ENCODE peak calls at places on chromosomes 13 and 19, in four cellular contexts. W is adrenal gland, E is GM12878, R is Peyer's patch. Q is an unnamed sample. For H3K4me1, the result is how much of the 10 kb centered on the place peaks cover.

GRCh38 chr19:46232029-46232428 is 2.5 kb downstream of the IGFL1 start:
- DNase-seq in W (no peak), E (no peak), R (no peak), Q (no peak)

GRCh38 chr19:39059302-39059701 is 24.9 kb upstream of the ACP7 start:
- DNase-seq in W (no peak), E (no peak), R (no peak), Q (no peak)

GRCh38 chr19:34155686-34156085 is 16.6 kb upstream of the LSM14A start:
- DNase-seq in W (no peak), E (no peak), R (no peak), Q (no peak)

GRCh38 chr19:1503089-1503924 is 9.5 kb downstream of the ADAMTSL5 start:
- DNase-seq in W (no peak), E (no peak), R (peak), Q (peak)

GRCh38 chr19:29665826-29666633 is 769 bp downstream of the PLEKHF1 start:
- DNase-seq in W (peak), E (no peak), R (no peak), Q (peak)

GRCh38 chr13:31096624-31097302 is 64.9 kb downstream of the HSPH1 start:
- DNase-seq in W (no peak), E (no peak), R (no peak), Q (no peak)

GRCh38 chr19:44765949-44766335 is 11.7 kb upstream of the CBLC start:
- DNase-seq in W (no peak), E (no peak), R (no peak), Q (no peak)

GRCh38 chr19:47544075-47544474 is 28.9 kb downstream of the ZNF541 start:
- DNase-seq in W (no peak), E (no peak), R (no peak), Q (no peak)

GRCh38 chr13:95920485-95920884 is 132.7 kb downstream of the UGGT2 start:
- DNase-seq in W (no peak), E (no peak), R (no peak), Q (no peak)

GRCh38 chr19:7109678-7110289 is 40.3 kb downstream of the ZNF557 start:
- DNase-seq in W (no peak), E (no peak), R (no peak), Q (peak)

GRCh38 chr19:48997972-48998371 is 4.3 kb downstream of the RUVBL2 start:
- DNase-seq in W (no peak), E (no peak), R (peak), Q (no peak)

GRCh38 chr13:60019119-60019993 is 144.4 kb downstream of the DIAPH3 start:
- DNase-seq in W (no peak), E (peak), R (no peak), Q (no peak)

GRCh38 chr13:83125791-83126190 is 756.5 kb downstream of the SLITRK1 start:
- DNase-seq in W (no peak), E (no peak), R (no peak), Q (no peak)

GRCh38 chr19:12786149-12786870 is 5.0 kb upstream of the JUNB start:
- DNase-seq in W (peak), E (no peak), R (peak), Q (peak)

GRCh38 chr13:40271931-40272775 is 394.3 kb downstream of the FOXO1 start:
- DNase-seq in W (no peak), E (no peak), R (no peak), Q (peak)

GRCh38 chr19:38649305-38650179 is 2.1 kb downstream of the ACTN4 start:
- DNase-seq in W (no peak), E (no peak), R (no peak), Q (no peak)

GRCh38 chr19:4914736-4915501 is 5.6 kb downstream of the UHRF1 start:
- DNase-seq in W (no peak), E (no peak), R (peak), Q (no peak)

GRCh38 chr19:6481541-6482342 is at the start of gene DENND1C:
- DNase-seq in W (no peak), E (peak), R (peak), Q (no peak)

GRCh38 chr13:78589206-78589605 is 14.1 kb downstream of the POU4F1 start:
- DNase-seq in W (peak), E (no peak), R (no peak), Q (no peak)

GRCh38 chr19:32936065-32936464 is 35.7 kb downstream of the CEP89 start:
- DNase-seq in W (no peak), E (no peak), R (no peak), Q (no peak)

GRCh38 chr19:30171138-30171635 is 201.0 kb upstream of the ZNF536 start:
- DNase-seq in W (no peak), E (no peak), R (no peak), Q (no peak)

GRCh38 chr13:45974500-45974899 is 78.0 kb downstream of the ZC3H13 start:
- DNase-seq in W (no peak), E (no peak), R (no peak), Q (no peak)

GRCh38 chr19:54136086-54136863 is 1.3 kb upstream of the CNOT3 start:
- DNase-seq in W (no peak), E (no peak), R (peak), Q (no peak)

GRCh38 chr19:2207991-2208860 is 27.9 kb downstream of the PLEKHJ1 start:
- DNase-seq in W (no peak), E (no peak), R (peak), Q (peak)

GRCh38 chr19:1070931-1071791 is 4.2 kb downstream of the ARHGAP45 start:
- DNase-seq in W (peak), E (no peak), R (no peak), Q (no peak)

GRCh38 chr13:41059466-41059865 is 1.8 kb upstream of the WBP4 start:
- DNase-seq in W (no peak), E (no peak), R (no peak), Q (no peak)

GRCh38 chr13:51814825-51815650 is 11.1 kb upstream of the DHRS12 start:
- DNase-seq in W (peak), E (no peak), R (peak), Q (peak)

GRCh38 chr13:93039131-93039530 is 187.5 kb upstream of the GPC6 start:
- DNase-seq in W (no peak), E (no peak), R (no peak), Q (no peak)

GRCh38 chr13:99182439-99182838 is 18.2 kb upstream of the UBAC2 start:
- DNase-seq in W (no peak), E (no peak), R (no peak), Q (no peak)

GRCh38 chr13:31172001-31172400 is 10.3 kb upstream of the HSPH1 start:
- DNase-seq in W (no peak), E (no peak), R (no peak), Q (no peak)

GRCh38 chr19:9881720-9882119 is 46.6 kb downstream of the PIN1 start:
- DNase-seq in W (no peak), E (no peak), R (no peak), Q (no peak)

GRCh38 chr13:40386586-40386985 is 279.9 kb downstream of the FOXO1 start:
- DNase-seq in W (no peak), E (no peak), R (no peak), Q (no peak)

GRCh38 chr19:51593969-51594773 is 23.1 kb downstream of the ZNF175 start:
- DNase-seq in W (peak), E (peak), R (peak), Q (peak)

GRCh38 chr19:51592521-51592920 is 21.4 kb downstream of the ZNF175 start:
- DNase-seq in W (no peak), E (no peak), R (no peak), Q (no peak)

GRCh38 chr19:51594774-51595109 is 23.7 kb downstream of the ZNF175 start:
- DNase-seq in W (no peak), E (no peak), R (no peak), Q (no peak)

GRCh38 chr19:51595190-51595589 is 24.1 kb downstream of the ZNF175 start:
- DNase-seq in W (no peak), E (no peak), R (no peak), Q (no peak)

DNA sequence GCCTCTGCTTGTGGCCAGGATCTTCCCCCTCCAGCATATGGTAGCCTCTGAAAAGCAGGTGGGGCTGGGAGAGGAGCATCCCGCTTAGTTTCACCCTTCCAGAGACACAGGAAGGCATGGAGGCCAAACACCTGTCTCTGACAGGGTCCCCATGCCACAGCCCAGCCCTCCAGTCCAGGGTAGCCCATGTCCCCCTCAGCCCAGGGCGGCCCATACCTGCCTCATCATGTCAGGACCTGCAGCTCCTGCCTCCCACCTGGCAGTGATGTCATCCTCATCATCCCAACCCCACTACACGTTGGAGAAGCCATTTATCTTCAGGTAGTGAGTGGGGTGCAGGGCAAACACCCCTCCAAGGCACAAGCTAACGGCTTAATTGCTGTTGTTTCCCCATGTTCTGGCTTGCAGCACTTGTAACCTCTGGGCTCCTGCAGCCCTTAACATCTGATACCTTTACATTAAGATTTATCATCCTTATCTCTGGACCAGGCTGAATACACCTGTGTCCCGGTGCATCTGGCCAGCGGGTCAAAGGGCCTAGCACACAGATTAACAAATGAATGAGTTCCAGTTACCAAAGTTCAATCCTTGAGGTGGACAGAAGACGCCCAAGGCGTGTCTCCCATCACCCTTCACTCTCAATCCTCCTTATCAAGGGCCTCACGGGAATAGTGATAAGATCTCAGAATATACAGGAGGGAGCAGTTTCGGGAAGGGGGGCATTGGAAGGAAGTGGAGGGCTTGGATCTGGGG is 22.2 kb downstream of the ZNF175 start:
- DNase-seq in W (no peak), E (no peak), R (no peak), Q (no peak)
- TF ChIP-seq POLR2A in W (no peak), E (no peak), R (no peak), Q (no peak)

DNA sequence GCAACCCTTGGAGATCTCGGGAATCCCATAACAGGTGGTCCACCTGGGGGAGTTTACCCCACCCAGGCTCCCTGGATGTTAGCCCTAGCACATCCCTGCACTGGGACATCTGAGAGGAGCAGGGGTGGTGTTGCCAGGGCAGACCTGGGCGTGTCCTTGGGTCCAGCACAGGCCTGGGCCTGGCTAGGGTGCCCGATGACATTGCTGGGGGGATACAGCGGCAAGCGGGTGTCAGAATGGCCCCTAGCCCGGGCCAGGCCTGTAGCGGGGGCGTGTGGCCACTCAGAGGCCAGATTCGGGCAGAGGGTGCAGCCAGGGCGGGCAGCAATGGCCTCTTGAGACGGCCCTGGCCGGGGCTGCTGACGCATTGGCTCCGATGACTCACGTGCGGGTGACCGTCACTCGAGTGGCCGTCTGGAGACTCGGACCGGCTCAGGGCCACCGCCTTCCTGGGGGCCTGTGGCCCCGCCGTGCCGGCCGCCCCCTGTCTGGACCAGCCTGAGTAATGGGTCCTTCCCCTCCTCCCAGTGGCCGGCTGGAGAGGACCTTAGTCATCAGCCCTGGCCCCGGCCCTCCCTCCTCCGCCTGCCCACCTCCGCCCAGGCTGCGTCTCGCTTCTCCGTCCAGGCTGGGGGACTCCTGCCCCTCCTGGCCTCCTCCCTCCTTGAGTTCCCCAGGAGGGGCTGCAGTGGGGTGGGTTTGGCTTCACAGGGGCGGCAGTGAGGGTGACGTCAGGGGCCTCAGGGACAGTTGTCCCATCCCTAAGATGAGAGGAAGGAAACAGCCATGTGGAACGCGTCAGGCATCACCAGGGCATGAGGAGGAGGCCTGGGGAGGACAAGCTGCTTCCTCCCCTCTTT is 23.2 kb upstream of the CRTC1 start:
- DNase-seq in W (peak), E (no peak), R (no peak), Q (peak)
- H3K4me1 ChIP-seq in W (under half), E (under half), R (under half), Q (half or more)

GRCh38 chr13:33536639-33537425 is 251.3 kb upstream of the STARD13 start:
- DNase-seq in W (no peak), E (no peak), R (no peak), Q (no peak)
- TF ChIP-seq POLR2A in W (no peak), E (no peak), R (no peak), Q (no peak)

DNA sequence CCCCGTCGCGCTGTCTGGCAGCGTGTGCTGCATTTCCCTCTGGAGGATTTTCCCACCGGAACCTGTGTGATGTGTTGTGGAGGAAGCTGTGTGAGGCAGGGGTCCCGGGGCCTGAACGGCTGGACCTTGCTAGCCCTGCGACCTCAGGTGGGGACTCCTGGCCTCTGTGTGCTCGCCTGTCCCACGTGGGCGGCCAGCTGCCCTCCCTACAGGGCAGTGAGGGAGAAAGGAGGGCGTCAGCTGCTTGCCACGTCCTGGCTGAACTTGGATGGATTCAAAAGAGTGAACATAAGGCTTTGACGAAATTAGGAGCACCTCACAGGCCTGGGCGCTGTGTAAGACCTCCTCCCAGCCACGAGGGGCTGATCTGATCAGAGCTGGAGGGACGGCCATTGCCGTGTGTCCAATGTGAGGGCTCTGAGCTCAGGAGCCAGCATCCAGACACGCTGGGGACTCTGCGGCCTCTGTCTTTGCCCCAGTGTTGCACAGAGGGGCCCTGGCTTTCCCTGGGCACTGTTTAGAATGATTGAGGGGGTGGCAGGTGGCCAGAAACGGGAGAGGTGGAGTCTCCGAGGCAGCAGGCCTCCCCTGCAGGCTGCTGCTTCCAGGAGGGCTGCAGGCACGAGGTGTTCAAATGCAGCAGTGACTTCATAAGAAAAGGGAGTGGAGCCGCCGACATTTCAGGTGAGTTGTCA is 13.0 kb downstream of the TFDP1 start:
- DNase-seq in W (no peak), E (no peak), R (no peak), Q (peak)
- H3K4me1 ChIP-seq in W (under half), E (under half), R (under half), Q (under half)

Q was measured in sigmoid colon.